ENCODE peak calls at places on chromosomes 2 and 18, in six cellular contexts. One of them, this sample, is unnamed.
A peak's percentile ranks its signal among the peaks of the same experiment; 100 is the strongest.

GRCh38 chr2:201116115-201116958 is at the start of gene CFLAR:
- DNase-seq in heart right ventricle: peak; percentile 82
- DNase-seq in neural crest cell: peak; percentile 17
- DNase-seq in GM10248: peak; percentile 80
- DNase-seq in tibial nerve: peak; percentile 71
- DNase-seq in cardiac fibroblast: peak; percentile 76
- DNase-seq in this sample: peak; percentile 92

GRCh38 chr2:113136828-113137775 is 9.7 kb downstream of the IL1RN start:
- DNase-seq in heart right ventricle: no peak
- DNase-seq in neural crest cell: peak; percentile 60
- DNase-seq in GM10248: peak; percentile 53
- DNase-seq in tibial nerve: peak; percentile 67
- DNase-seq in cardiac fibroblast: peak; percentile 61
- DNase-seq in this sample: peak; percentile 63

GRCh38 chr2:241571821-241572620 is 13.5 kb downstream of the BOK start:
- DNase-seq in heart right ventricle: no peak
- DNase-seq in neural crest cell: no peak
- DNase-seq in GM10248: no peak
- DNase-seq in tibial nerve: no peak
- DNase-seq in cardiac fibroblast: no peak
- DNase-seq in this sample: no peak

GRCh38 chr18:26103579-26103978 is 13.2 kb upstream of the SS18 start:
- DNase-seq in heart right ventricle: no peak
- DNase-seq in neural crest cell: peak; percentile 4
- DNase-seq in GM10248: no peak
- DNase-seq in tibial nerve: no peak
- DNase-seq in cardiac fibroblast: no peak
- DNase-seq in this sample: peak; percentile 74

GRCh38 chr18:49907346-49907929 is 94.1 kb upstream of the ACAA2 start:
- DNase-seq in heart right ventricle: no peak
- DNase-seq in neural crest cell: no peak
- DNase-seq in GM10248: no peak
- DNase-seq in tibial nerve: no peak
- DNase-seq in cardiac fibroblast: peak; percentile 52
- DNase-seq in this sample: no peak

GRCh38 chr2:190447766-190448165 is 39.6 kb downstream of the MFSD6 start:
- DNase-seq in heart right ventricle: no peak
- DNase-seq in neural crest cell: no peak
- DNase-seq in GM10248: no peak
- DNase-seq in tibial nerve: no peak
- DNase-seq in cardiac fibroblast: no peak
- DNase-seq in this sample: no peak

GRCh38 chr2:72933646-72934151 is 16.4 kb downstream of the EMX1 start:
- DNase-seq in heart right ventricle: no peak
- DNase-seq in neural crest cell: no peak
- DNase-seq in GM10248: no peak
- DNase-seq in tibial nerve: no peak
- DNase-seq in cardiac fibroblast: no peak
- DNase-seq in this sample: no peak

GRCh38 chr2:98374958-98375570 is 28.8 kb downstream of the CNGA3 start:
- DNase-seq in heart right ventricle: no peak
- DNase-seq in neural crest cell: no peak
- DNase-seq in GM10248: no peak
- DNase-seq in tibial nerve: no peak
- DNase-seq in cardiac fibroblast: no peak
- DNase-seq in this sample: no peak

GRCh38 chr2:150063950-150064549 is 423.4 kb downstream of the RND3 start:
- DNase-seq in heart right ventricle: no peak
- DNase-seq in neural crest cell: peak; percentile 15
- DNase-seq in GM10248: no peak
- DNase-seq in tibial nerve: no peak
- DNase-seq in cardiac fibroblast: no peak
- DNase-seq in this sample: no peak

GRCh38 chr2:159185401-159186130 is 100.9 kb downstream of the WDSUB1 start:
- DNase-seq in heart right ventricle: peak; percentile 33
- DNase-seq in neural crest cell: no peak
- DNase-seq in GM10248: peak; percentile 49
- DNase-seq in tibial nerve: no peak
- DNase-seq in cardiac fibroblast: peak; percentile 54
- DNase-seq in this sample: peak; percentile 19
- TF ChIP-seq CTCF in heart right ventricle: peak; percentile 49
- TF ChIP-seq CTCF in neural crest cell: peak; percentile 41
- TF ChIP-seq CTCF in GM10248: peak; percentile 28
- TF ChIP-seq CTCF in tibial nerve: no peak
- TF ChIP-seq CTCF in cardiac fibroblast: peak; percentile 47
- TF ChIP-seq CTCF in this sample: no peak

GRCh38 chr2:13581471-13581870 is 864.7 kb downstream of the TRIB2 start:
- DNase-seq in heart right ventricle: no peak
- DNase-seq in neural crest cell: peak; percentile 25
- DNase-seq in GM10248: no peak
- DNase-seq in tibial nerve: no peak
- DNase-seq in cardiac fibroblast: no peak
- DNase-seq in this sample: no peak
- TF ChIP-seq CTCF in heart right ventricle: no peak
- TF ChIP-seq CTCF in neural crest cell: peak; percentile 39
- TF ChIP-seq CTCF in GM10248: no peak
- TF ChIP-seq CTCF in tibial nerve: no peak
- TF ChIP-seq CTCF in cardiac fibroblast: no peak
- TF ChIP-seq CTCF in this sample: no peak

GRCh38 chr2:218902427-218902826 is 21.8 kb downstream of the WNT10A start:
- DNase-seq in heart right ventricle: no peak
- DNase-seq in neural crest cell: no peak
- DNase-seq in GM10248: no peak
- DNase-seq in tibial nerve: no peak
- DNase-seq in cardiac fibroblast: no peak
- DNase-seq in this sample: no peak
- TF ChIP-seq CTCF in heart right ventricle: no peak
- TF ChIP-seq CTCF in neural crest cell: no peak
- TF ChIP-seq CTCF in GM10248: no peak
- TF ChIP-seq CTCF in tibial nerve: no peak
- TF ChIP-seq CTCF in cardiac fibroblast: no peak
- TF ChIP-seq CTCF in this sample: no peak

DNA sequence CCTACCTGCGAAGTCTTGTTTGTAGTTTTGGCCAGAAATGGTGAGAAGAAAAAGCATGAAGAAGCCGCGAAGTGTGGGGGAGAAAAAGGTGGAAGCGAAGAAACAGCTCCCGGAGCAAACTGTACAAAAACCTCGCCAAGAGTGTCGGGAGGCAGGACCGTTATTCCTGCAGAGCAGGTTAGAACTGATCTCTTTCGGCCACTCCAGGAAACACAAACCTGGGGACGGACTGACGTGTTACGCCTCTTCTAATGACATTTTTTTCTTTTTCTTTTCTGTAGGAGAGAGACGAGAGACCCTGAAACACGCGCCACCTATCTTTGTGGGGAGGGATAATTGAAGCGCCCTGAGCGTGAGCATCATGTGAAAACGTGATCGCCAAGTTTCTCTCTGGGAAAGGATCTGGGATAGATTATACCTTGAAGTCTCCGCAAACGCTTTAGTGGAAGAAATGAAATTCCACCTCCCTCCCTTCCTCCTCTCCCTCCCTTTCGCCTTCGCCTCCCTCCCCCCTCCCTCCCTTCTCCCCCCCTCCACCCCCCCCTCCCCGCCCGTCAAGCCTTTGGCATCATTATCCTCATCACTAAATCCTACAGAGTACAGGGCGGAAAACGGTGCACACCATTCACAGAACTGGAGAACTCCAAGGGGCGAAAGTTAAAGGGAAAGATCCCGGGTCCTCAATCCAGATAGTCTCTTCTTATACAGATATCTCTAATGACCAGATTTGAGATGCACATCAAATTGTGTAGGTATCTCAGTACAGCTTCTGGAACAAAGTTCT is at the start of gene ZEB2:
- DNase-seq in heart right ventricle: peak; percentile 72
- DNase-seq in neural crest cell: peak; percentile 59
- DNase-seq in GM10248: no peak
- DNase-seq in tibial nerve: peak; percentile 80
- DNase-seq in cardiac fibroblast: peak; percentile 96
- DNase-seq in this sample: peak; percentile 71
- TF ChIP-seq CTCF in heart right ventricle: peak; percentile 69
- TF ChIP-seq CTCF in neural crest cell: peak; percentile 61
- TF ChIP-seq CTCF in GM10248: peak; percentile 42
- TF ChIP-seq CTCF in tibial nerve: peak; percentile 58
- TF ChIP-seq CTCF in cardiac fibroblast: peak; percentile 71
- TF ChIP-seq CTCF in this sample: peak; percentile 64